ENCODE peak calls at places on chromosome 11, in nine cellular contexts. Q, L, I, N, M, Y, H, V and K are unnamed samples.

GRCh38 chr11:21625982-21626381 is 566.9 kb upstream of the ANO5 start:
- DNase-seq in M (no peak), I (peak; percentile 64), Q (no peak), H (no peak), L (no peak), V (no peak), N (no peak), Y (no peak), K (no peak)

GRCh38 chr11:80165763-80166162 is 724.9 kb upstream of the TENM4 start:
- DNase-seq in M (no peak), Q (no peak), N (no peak), H (no peak), V (no peak), Y (no peak), L (no peak), I (no peak), K (no peak)

GRCh38 chr11:85118151-85118550 is 509.0 kb downstream of the DLG2 start:
- DNase-seq in N (no peak), V (no peak), Y (no peak), H (no peak), L (no peak), Q (no peak), I (no peak), M (no peak), K (no peak)

GRCh38 chr11:72719144-72719543 is 33.1 kb downstream of the ARAP1 start:
- DNase-seq in M (no peak), Q (no peak), N (no peak), I (no peak), Y (no peak), H (no peak), V (no peak), L (no peak), K (no peak)

GRCh38 chr11:45788887-45789286 is 16.1 kb upstream of the SLC35C1 start:
- DNase-seq in M (no peak), H (no peak), I (no peak), Y (no peak), L (no peak), Q (no peak), N (no peak), V (no peak), K (no peak)

GRCh38 chr11:12773591-12773990 is 99.4 kb downstream of the TEAD1 start:
- DNase-seq in L (no peak), N (no peak), M (no peak), H (no peak), I (no peak), Y (no peak), V (no peak), Q (no peak), K (no peak)

GRCh38 chr11:67656278-67656922 is 5.9 kb upstream of the ACY3 start:
- DNase-seq in I (peak; percentile 51), Y (no peak), M (no peak), N (no peak), H (peak; percentile 49), V (no peak), L (no peak), Q (no peak), K (peak; percentile 59)

GRCh38 chr11:133526790-133527189 is 5.5 kb downstream of the OPCML start:
- DNase-seq in I (no peak), H (no peak), L (no peak), Q (no peak), Y (peak; percentile 61), N (no peak), M (no peak), V (no peak), K (no peak)

GRCh38 chr11:79626135-79626748 is 185.4 kb upstream of the TENM4 start:
- DNase-seq in V (no peak), I (no peak), Y (no peak), L (no peak), H (peak; percentile 11), Q (no peak), N (no peak), M (no peak), K (no peak)

GRCh38 chr11:120108154-120108784 is 29.6 kb downstream of the TRIM29 start:
- DNase-seq in Q (peak; percentile 14), M (peak; percentile 91), N (no peak), Y (peak; percentile 95), V (peak; percentile 56), L (peak; percentile 89), H (no peak), I (peak; percentile 13), K (peak; percentile 24)

GRCh38 chr11:33829430-33830141 is 55.3 kb upstream of the FBXO3 start:
- DNase-seq in V (peak; percentile 67), H (peak; percentile 28), L (peak; percentile 83), I (no peak), N (peak; percentile 40), Y (peak; percentile 78), M (peak; percentile 56), Q (peak; percentile 13), K (peak; percentile 81)

GRCh38 chr11:111384494-111384893 is 5.4 kb upstream of the POU2AF1 start:
- DNase-seq in L (no peak), V (no peak), Y (no peak), M (no peak), H (no peak), N (no peak), I (no peak), Q (no peak), K (no peak)

GRCh38 chr11:111388431-111388830 is 9.4 kb upstream of the POU2AF1 start:
- DNase-seq in L (no peak), H (no peak), M (no peak), Q (no peak), Y (no peak), V (no peak), N (no peak), I (no peak), K (no peak)

GRCh38 chr11:111386611-111387150 is 7.6 kb upstream of the POU2AF1 start:
- DNase-seq in N (no peak), Q (no peak), H (no peak), V (no peak), L (no peak), Y (no peak), I (no peak), M (no peak), K (no peak)

GRCh38 chr11:111388842-111389241 is 9.8 kb upstream of the POU2AF1 start:
- DNase-seq in N (no peak), H (no peak), Y (no peak), V (no peak), L (no peak), M (no peak), Q (no peak), I (no peak), K (no peak)

DNA sequence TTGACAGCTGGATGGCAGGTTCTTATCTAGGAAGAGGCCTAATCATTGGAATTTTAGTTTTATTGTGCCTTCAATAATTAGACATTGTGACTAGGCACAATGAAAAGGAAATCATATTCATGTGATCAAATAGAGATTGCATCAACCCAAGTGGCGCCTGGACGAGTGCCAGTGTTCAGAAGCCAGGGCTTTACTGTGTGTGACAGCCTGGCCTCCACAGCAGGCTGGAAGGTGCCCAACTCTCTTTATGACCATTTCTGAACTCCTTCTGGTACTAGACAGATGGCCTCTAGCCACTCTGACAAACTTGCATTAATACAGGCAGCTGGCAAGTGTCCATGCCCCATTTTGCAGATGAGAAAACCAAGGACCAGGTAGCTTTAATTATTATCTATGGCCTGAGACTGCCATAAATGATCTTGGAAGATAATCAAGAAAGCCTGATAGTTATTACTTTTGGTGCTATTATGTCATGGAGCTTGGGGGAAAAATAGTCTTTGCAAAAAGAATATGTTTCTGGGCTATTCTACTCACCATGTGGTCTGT is 8.3 kb upstream of the POU2AF1 start:
- DNase-seq in M (no peak), H (no peak), Q (no peak), V (no peak), Y (peak; percentile 64), N (no peak), I (no peak), L (no peak), K (no peak)
- TF ChIP-seq REST in M (no peak), H (no peak), Q (no peak), V (no peak), Y (no peak), N (no peak), I (no peak), L (no peak), K (no peak)

GRCh38 chr11:95296165-95296564 is 65.2 kb upstream of the SESN3 start:
- DNase-seq in L (no peak), M (no peak), I (no peak), Y (peak; percentile 3), V (no peak), Q (no peak), H (no peak), N (no peak), K (no peak)

GRCh38 chr11:95297680-95298452 is 66.9 kb upstream of the SESN3 start:
- DNase-seq in N (no peak), I (no peak), Y (no peak), Q (no peak), L (no peak), V (no peak), M (no peak), H (no peak), K (no peak)

GRCh38 chr11:95301497-95301896 is 70.5 kb upstream of the SESN3 start:
- DNase-seq in Q (no peak), H (no peak), N (no peak), V (no peak), I (no peak), M (no peak), L (no peak), Y (peak; percentile 29), K (no peak)

GRCh38 chr11:95296621-95297025 is 65.6 kb upstream of the SESN3 start:
- DNase-seq in M (no peak), V (no peak), N (no peak), H (peak; percentile 39), L (no peak), Q (no peak), Y (no peak), I (peak; percentile 60), K (no peak)

DNA sequence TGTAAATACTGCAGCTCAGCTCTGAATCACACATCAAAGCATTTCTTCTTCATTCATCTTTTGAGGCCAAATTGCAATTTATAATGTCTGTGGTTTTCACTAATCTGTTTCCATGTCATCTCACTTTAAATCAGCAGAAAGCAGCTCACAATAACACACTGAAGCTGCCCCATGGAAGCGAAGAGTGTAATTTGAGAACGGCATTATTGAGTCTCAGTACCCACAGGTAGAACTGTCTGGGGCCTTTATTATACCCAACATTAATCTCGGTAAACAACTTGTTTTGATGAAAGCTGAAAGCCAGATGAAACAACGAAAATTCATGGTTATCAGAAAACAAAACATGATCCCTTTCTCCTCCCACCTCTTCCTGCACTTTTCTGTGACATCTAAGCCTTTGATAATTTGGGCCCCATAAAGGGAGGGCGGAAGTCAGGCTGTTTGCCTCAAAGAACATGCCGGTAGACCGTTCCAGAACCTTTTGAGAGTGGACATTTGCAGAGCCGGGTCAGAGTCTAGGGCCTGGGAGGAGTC is 68.1 kb upstream of the SESN3 start:
- DNase-seq in I (no peak), M (no peak), N (no peak), V (no peak), H (no peak), L (no peak), Q (no peak), Y (no peak), K (no peak)
- TF ChIP-seq REST in I (no peak), M (no peak), N (no peak), V (no peak), H (no peak), L (no peak), Q (no peak), Y (no peak), K (no peak)

GRCh38 chr11:126855536-126855935 is 145.0 kb downstream of the KIRREL3 start:
- DNase-seq in Q (no peak), N (no peak), Y (no peak), H (no peak), L (no peak), M (no peak), I (no peak), V (no peak), K (no peak)
- TF ChIP-seq REST in Q (no peak), N (no peak), Y (no peak), H (no peak), L (no peak), M (no peak), I (no peak), V (no peak), K (no peak)

GRCh38 chr11:123611698-123612097 is 42.7 kb downstream of the SCN3B start:
- DNase-seq in L (no peak), M (no peak), Y (no peak), N (no peak), Q (no peak), V (no peak), H (no peak), I (no peak), K (no peak)
- TF ChIP-seq REST in L (no peak), M (no peak), Y (no peak), N (no peak), Q (no peak), V (no peak), H (no peak), I (no peak), K (no peak)